ENCODE peak calls at places on chromosome 4, in four cellular contexts. One of them, this sample, is unnamed.
A peak's percentile ranks its signal among the peaks of the same experiment; 100 is the strongest.

GRCh38 chr4:112266823-112267222 is 18.9 kb downstream of the TIFA start:
- DNase-seq in lung: no peak
- DNase-seq in cardiac fibroblast: peak; percentile 56
- DNase-seq in naive thymus-derived CD4-positive, alpha-beta T cell: no peak
- DNase-seq in this sample: no peak

GRCh38 chr4:80731436-80731835 is 299.1 kb upstream of the BMP3 start:
- DNase-seq in lung: no peak
- DNase-seq in cardiac fibroblast: no peak
- DNase-seq in naive thymus-derived CD4-positive, alpha-beta T cell: no peak
- DNase-seq in this sample: no peak

GRCh38 chr4:157217708-157218107 is 2.8 kb upstream of the GRIA2 start:
- DNase-seq in lung: no peak
- DNase-seq in cardiac fibroblast: peak; percentile 42
- DNase-seq in naive thymus-derived CD4-positive, alpha-beta T cell: no peak
- DNase-seq in this sample: no peak

GRCh38 chr4:38752393-38752961 is 30.3 kb downstream of the TLR10 start:
- DNase-seq in lung: no peak
- DNase-seq in cardiac fibroblast: peak; percentile 25
- DNase-seq in naive thymus-derived CD4-positive, alpha-beta T cell: no peak
- DNase-seq in this sample: no peak

GRCh38 chr4:766152-766515 is 59.8 kb downstream of the CPLX1 start:
- DNase-seq in lung: no peak
- DNase-seq in cardiac fibroblast: no peak
- DNase-seq in naive thymus-derived CD4-positive, alpha-beta T cell: no peak
- DNase-seq in this sample: peak; percentile 41

GRCh38 chr4:94516999-94517398 is 65.3 kb downstream of the PDLIM5 start:
- DNase-seq in lung: no peak
- DNase-seq in cardiac fibroblast: peak; percentile 54
- DNase-seq in naive thymus-derived CD4-positive, alpha-beta T cell: no peak
- DNase-seq in this sample: peak; percentile 40

GRCh38 chr4:81429607-81430006 is 42.1 kb downstream of the RASGEF1B start:
- DNase-seq in lung: no peak
- DNase-seq in cardiac fibroblast: no peak
- DNase-seq in naive thymus-derived CD4-positive, alpha-beta T cell: no peak
- DNase-seq in this sample: no peak

GRCh38 chr4:148530114-148530513 is 87.9 kb upstream of the NR3C2 start:
- DNase-seq in lung: no peak
- DNase-seq in cardiac fibroblast: no peak
- DNase-seq in naive thymus-derived CD4-positive, alpha-beta T cell: no peak
- DNase-seq in this sample: no peak

GRCh38 chr4:27123769-27124124 is 263.1 kb downstream of the STIM2 start:
- DNase-seq in lung: no peak
- DNase-seq in cardiac fibroblast: no peak
- DNase-seq in naive thymus-derived CD4-positive, alpha-beta T cell: no peak
- DNase-seq in this sample: no peak

GRCh38 chr4:113618205-113618604 is 143.3 kb downstream of the CAMK2D start:
- DNase-seq in lung: no peak
- DNase-seq in cardiac fibroblast: no peak
- DNase-seq in naive thymus-derived CD4-positive, alpha-beta T cell: no peak
- DNase-seq in this sample: no peak

GRCh38 chr4:185810746-185811508 is 1.1 kb downstream of the SORBS2 start:
- DNase-seq in lung: no peak
- DNase-seq in cardiac fibroblast: no peak
- DNase-seq in naive thymus-derived CD4-positive, alpha-beta T cell: no peak
- DNase-seq in this sample: no peak

GRCh38 chr4:99011910-99012309 is 16.4 kb downstream of the METAP1 start:
- DNase-seq in lung: no peak
- DNase-seq in cardiac fibroblast: no peak
- DNase-seq in naive thymus-derived CD4-positive, alpha-beta T cell: no peak
- DNase-seq in this sample: no peak

GRCh38 chr4:38980903-38981676 is 51.1 kb downstream of the TMEM156 start:
- DNase-seq in lung: no peak
- DNase-seq in cardiac fibroblast: peak; percentile 77
- DNase-seq in naive thymus-derived CD4-positive, alpha-beta T cell: no peak
- DNase-seq in this sample: no peak

GRCh38 chr4:76059750-76060149 is 14.8 kb upstream of the ART3 start:
- DNase-seq in lung: no peak
- DNase-seq in cardiac fibroblast: no peak
- DNase-seq in naive thymus-derived CD4-positive, alpha-beta T cell: no peak
- DNase-seq in this sample: no peak
- H3K4me3 ChIP-seq in lung: no peak overlapping the region
- H3K4me3 ChIP-seq in cardiac fibroblast: no peak overlapping the region
- H3K4me3 ChIP-seq in naive thymus-derived CD4-positive, alpha-beta T cell: no peak overlapping the region
- H3K4me3 ChIP-seq in this sample: no peak overlapping the region

DNA sequence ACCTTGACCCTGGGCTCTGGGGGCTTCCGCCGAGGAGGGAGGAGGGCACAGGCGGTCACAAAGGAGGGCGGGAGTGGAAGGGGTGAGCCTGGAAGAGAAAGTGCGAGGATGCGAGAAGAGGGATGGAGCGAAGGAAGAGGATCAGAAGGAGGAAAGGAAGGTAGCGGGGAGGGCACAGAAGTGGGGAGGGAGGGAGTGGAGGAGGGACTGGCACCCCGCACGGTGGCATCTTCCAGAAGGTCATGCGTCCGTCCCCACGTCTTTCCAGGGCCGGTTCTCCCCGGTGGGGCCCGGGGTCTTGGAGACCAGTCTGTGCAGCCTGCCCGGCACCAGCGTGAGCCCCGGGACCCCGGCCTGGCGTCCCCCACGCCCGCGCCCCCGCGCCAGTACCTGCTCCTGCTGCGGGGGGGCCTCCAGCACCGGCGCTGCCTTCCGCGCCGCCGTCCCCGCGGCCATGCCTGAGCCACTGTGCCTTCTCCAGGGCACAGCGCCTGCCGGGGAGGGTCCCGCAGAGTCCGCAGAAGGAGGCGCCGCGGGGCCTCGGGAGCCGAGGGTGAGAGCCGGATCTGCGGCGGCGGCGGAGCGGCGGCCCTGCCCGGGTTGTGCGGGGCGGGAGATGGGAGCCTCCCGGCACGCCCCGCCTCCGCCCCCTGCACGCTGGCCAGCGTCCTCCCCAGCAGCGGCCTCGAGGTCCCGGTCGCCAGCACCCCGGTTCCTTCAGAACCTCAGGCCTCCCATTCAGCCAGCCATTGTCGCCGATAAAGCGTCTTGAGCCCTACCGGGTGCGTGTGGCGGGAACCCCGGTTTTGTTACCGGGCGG is at the start of gene RNF175:
- DNase-seq in lung: no peak
- DNase-seq in cardiac fibroblast: no peak
- DNase-seq in naive thymus-derived CD4-positive, alpha-beta T cell: peak; percentile 26
- DNase-seq in this sample: no peak
- H3K4me3 ChIP-seq in lung: peak within 1 kb of the TSS; percentile 40
- H3K4me3 ChIP-seq in cardiac fibroblast: peak within 1 kb of the TSS; percentile 48
- H3K4me3 ChIP-seq in naive thymus-derived CD4-positive, alpha-beta T cell: peak within 1 kb of the TSS; percentile 34
- H3K4me3 ChIP-seq in this sample: no peak within 1 kb of the TSS

DNA sequence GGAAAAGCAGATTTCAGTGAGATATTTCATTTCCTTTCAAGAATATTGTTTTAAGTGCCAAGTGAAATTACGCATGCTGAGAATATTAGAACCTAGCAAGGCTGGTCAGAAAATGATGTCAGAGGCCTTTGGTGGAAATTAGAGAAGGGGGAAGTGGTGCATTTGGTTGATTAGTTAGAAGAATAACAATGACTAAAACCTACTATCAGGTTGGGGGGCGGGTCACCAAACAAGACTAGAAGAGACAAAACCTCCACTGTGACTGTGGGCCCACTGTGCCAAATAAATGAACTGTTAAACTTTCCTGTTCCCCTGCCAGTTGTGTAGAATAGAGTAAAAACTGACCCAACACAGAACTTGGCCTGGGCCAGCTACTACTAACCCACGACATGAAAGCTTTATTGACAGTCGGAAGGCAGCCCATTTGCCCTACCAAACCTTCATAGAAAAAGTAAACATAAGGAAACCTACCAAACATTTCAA is 2.9 kb downstream of the RAPGEF2 start:
- DNase-seq in lung: no peak
- DNase-seq in cardiac fibroblast: peak; percentile 57
- DNase-seq in naive thymus-derived CD4-positive, alpha-beta T cell: no peak
- DNase-seq in this sample: no peak
- H3K4me3 ChIP-seq in lung: peak overlapping the region; percentile 15
- H3K4me3 ChIP-seq in cardiac fibroblast: peak overlapping the region; percentile 80
- H3K4me3 ChIP-seq in naive thymus-derived CD4-positive, alpha-beta T cell: no peak overlapping the region
- H3K4me3 ChIP-seq in this sample: peak overlapping the region; percentile 94

DNA sequence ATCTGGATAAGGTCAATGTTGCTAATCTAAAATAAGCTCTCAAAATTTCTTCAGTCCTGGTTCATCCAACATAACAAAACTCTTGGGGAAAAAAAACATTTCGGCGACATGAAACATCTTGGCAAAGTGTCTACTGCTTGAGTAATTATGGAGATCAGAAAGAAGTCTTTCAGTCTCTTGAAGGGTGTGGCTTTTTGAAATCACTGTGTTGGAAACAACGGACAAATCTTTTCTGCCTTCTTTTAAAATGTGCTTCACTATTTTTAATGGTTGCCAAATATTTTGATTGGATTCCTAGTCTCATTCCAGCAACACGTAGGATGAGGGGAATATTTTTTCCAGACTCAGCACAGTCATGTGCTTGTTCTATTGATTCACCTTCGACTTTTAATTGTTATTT is 138.6 kb downstream of the KLHL8 start:
- DNase-seq in lung: no peak
- DNase-seq in cardiac fibroblast: no peak
- DNase-seq in naive thymus-derived CD4-positive, alpha-beta T cell: no peak
- DNase-seq in this sample: no peak
- H3K4me3 ChIP-seq in lung: no peak overlapping the region
- H3K4me3 ChIP-seq in cardiac fibroblast: no peak overlapping the region
- H3K4me3 ChIP-seq in naive thymus-derived CD4-positive, alpha-beta T cell: no peak overlapping the region
- H3K4me3 ChIP-seq in this sample: no peak overlapping the region

GRCh38 chr4:69878250-69878649 is 18.3 kb upstream of the SULT1E1 start:
- DNase-seq in lung: no peak
- DNase-seq in cardiac fibroblast: peak; percentile 21
- DNase-seq in naive thymus-derived CD4-positive, alpha-beta T cell: no peak
- DNase-seq in this sample: no peak

GRCh38 chr4:69875576-69875975 is 15.6 kb upstream of the SULT1E1 start:
- DNase-seq in lung: no peak
- DNase-seq in cardiac fibroblast: peak; percentile 13
- DNase-seq in naive thymus-derived CD4-positive, alpha-beta T cell: no peak
- DNase-seq in this sample: no peak

GRCh38 chr4:69875986-69876542 is 16.1 kb upstream of the SULT1E1 start:
- DNase-seq in lung: no peak
- DNase-seq in cardiac fibroblast: no peak
- DNase-seq in naive thymus-derived CD4-positive, alpha-beta T cell: no peak
- DNase-seq in this sample: no peak

GRCh38 chr4:69882150-69882549 is 22.2 kb upstream of the SULT1E1 start:
- DNase-seq in lung: no peak
- DNase-seq in cardiac fibroblast: no peak
- DNase-seq in naive thymus-derived CD4-positive, alpha-beta T cell: no peak
- DNase-seq in this sample: no peak

DNA sequence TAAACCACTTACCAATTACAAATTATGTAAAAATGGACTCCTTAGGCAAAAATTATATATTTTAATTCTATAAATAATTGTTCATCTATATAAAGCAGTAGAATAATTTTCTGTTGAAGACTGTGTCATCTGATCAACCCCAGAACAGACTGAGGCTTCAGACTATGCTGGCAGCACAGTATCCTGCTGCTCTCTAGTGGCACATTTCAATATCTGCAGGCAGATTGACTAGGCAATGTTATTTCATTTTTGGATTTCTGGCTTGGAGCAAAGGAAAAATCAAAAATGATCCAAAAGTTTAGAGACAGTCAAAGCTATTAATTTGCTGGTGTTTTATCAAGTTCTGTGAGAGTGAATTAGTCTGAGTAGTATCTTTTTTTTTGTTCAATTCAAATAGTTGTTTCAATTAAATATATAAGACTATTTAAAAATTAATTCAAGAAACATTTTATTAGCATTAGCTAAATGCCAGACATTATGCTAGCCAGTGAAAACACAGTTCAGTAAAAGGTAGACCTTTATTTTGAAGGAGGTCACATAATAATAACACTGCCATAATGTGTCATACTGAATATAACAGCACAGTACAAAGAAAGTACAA is 21.3 kb upstream of the SULT1E1 start:
- DNase-seq in lung: peak; percentile 30
- DNase-seq in cardiac fibroblast: peak; percentile 79
- DNase-seq in naive thymus-derived CD4-positive, alpha-beta T cell: no peak
- DNase-seq in this sample: peak; percentile 48
- H3K4me3 ChIP-seq in lung: no peak overlapping the region
- H3K4me3 ChIP-seq in cardiac fibroblast: no peak overlapping the region
- H3K4me3 ChIP-seq in naive thymus-derived CD4-positive, alpha-beta T cell: no peak overlapping the region
- H3K4me3 ChIP-seq in this sample: no peak overlapping the region

DNA sequence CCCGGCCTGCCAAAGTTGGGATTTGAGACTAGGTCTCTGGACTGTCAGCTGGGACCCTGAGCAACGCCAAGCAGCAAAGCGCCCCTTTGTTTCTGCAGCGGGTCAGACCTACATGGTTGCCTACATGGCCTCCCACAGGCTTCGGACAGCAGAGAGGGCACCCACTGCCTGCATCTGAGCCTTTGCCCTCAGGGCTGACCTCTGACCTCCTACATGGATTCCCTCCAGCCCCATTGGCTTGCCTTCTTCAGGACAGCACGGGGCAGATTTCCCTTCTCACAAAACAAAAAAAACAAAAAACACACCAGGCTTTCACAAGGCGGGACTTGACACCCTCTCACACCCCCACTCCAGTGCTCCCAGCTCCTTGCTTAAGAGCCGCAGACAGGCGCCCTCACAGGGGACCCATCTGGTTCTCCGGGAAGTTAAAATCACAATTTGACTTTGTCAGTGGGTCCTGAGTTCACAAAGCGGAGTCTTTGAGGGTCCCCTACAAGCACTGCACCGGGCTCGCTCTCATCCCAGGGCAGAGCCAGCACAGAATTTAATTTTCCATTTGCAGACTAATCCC is 32.9 kb downstream of the ZFYVE28 start:
- DNase-seq in lung: no peak
- DNase-seq in cardiac fibroblast: no peak
- DNase-seq in naive thymus-derived CD4-positive, alpha-beta T cell: no peak
- DNase-seq in this sample: no peak
- H3K4me3 ChIP-seq in lung: no peak overlapping the region
- H3K4me3 ChIP-seq in cardiac fibroblast: no peak overlapping the region
- H3K4me3 ChIP-seq in naive thymus-derived CD4-positive, alpha-beta T cell: no peak overlapping the region
- H3K4me3 ChIP-seq in this sample: no peak overlapping the region

DNA sequence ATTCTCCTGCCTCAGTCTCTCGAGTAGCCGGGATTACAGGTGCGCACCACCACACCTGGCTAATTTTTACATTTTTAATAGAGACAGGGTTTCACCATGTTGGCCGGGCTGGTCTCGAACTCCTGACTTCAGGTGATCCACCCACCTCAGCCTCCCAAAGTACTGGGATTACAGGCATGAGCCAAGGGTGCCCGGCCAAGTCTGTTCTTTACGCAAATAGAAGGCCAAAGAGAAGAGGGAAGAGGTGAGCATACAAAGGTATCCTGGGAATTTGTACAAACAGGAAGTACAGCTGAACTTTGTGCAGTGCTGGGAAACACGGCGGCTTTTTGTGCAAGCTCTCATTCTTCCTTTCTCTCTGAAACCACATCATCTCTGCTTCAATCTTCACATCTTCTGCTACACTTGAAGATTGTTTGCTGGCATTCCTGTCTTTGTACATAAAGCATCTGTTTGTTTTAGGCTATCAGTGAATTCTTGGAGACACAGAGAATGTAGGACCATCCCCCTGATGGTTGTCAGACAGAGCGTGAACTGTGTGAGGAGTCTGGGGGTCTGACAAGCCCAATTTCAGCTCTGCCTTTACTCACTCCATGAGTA is 71.9 kb upstream of the PRSS48 start:
- DNase-seq in lung: no peak
- DNase-seq in cardiac fibroblast: peak; percentile 51
- DNase-seq in naive thymus-derived CD4-positive, alpha-beta T cell: no peak
- DNase-seq in this sample: peak; percentile 79
- H3K4me3 ChIP-seq in lung: no peak overlapping the region
- H3K4me3 ChIP-seq in cardiac fibroblast: no peak overlapping the region
- H3K4me3 ChIP-seq in naive thymus-derived CD4-positive, alpha-beta T cell: no peak overlapping the region
- H3K4me3 ChIP-seq in this sample: no peak overlapping the region